ENCODE peak calls at places on chromosome 11, in ten cellular contexts. Y, S, M, K, R, X, I, U, D and L are unnamed samples.

GRCh38 chr11:131408011-131408640 is 37.7 kb downstream of the NTM start:
- DNase-seq in Y (no peak), I (no peak), S (no peak), M (peak), R (peak), K (peak), U (no peak), D (no peak), X (peak), L (peak)

GRCh38 chr11:82523141-82523540 is 210.5 kb downstream of the FAM181B start:
- DNase-seq in R (peak), I (no peak), K (no peak), Y (no peak), X (no peak), U (no peak), D (no peak), S (no peak), M (peak), L (no peak)

GRCh38 chr11:103488579-103488978 is 379.4 kb downstream of the DYNC2H1 start:
- DNase-seq in R (no peak), D (no peak), K (no peak), S (no peak), M (no peak), U (no peak), X (no peak), Y (no peak), I (no peak), L (no peak)

GRCh38 chr11:2406476-2406875 is 5.9 kb downstream of the TSSC4 start:
- DNase-seq in K (no peak), I (no peak), Y (no peak), S (no peak), M (no peak), R (no peak), U (no peak), D (no peak), X (no peak), L (no peak)

GRCh38 chr11:134566311-134566710 is 154.3 kb upstream of the B3GAT1 start:
- DNase-seq in M (peak), I (no peak), K (no peak), X (peak), U (no peak), S (no peak), D (no peak), R (peak), Y (no peak), L (peak)

GRCh38 chr11:118918128-118918685 is 7.5 kb downstream of the BCL9L start:
- DNase-seq in D (no peak), S (no peak), K (peak), R (no peak), M (peak), Y (no peak), U (peak), X (peak), I (peak), L (peak)

GRCh38 chr11:16293204-16293681 is 63.1 kb downstream of the SOX6 start:
- DNase-seq in X (no peak), I (no peak), U (no peak), D (no peak), Y (no peak), K (no peak), R (no peak), M (peak), S (no peak), L (no peak)

GRCh38 chr11:2933376-2934056 is 4.3 kb upstream of the PHLDA2 start:
- DNase-seq in X (no peak), M (peak), U (peak), I (peak), K (peak), Y (peak), D (peak), S (no peak), R (peak), L (peak)

GRCh38 chr11:47991266-47991830 is 11.0 kb downstream of the PTPRJ start:
- DNase-seq in U (no peak), I (no peak), X (no peak), R (no peak), Y (peak), D (no peak), K (peak), S (no peak), M (peak), L (no peak)